ENCODE peak calls at places on chromosomes 4 and X, in four cellular contexts. One of them, this sample, is unnamed.

GRCh38 chr4:14445882-14446281 is 556.4 kb upstream of the CPEB2 start:
- DNase-seq in sciatic nerve: no peak
- DNase-seq in activated CD4-positive, alpha-beta T cell treated with anti-CD3 and anti-CD28 coated beads, Interleukin-2, amount 10 ng/mL, durations not matched to agents 7 days and 5 days: no peak
- DNase-seq in A549: no peak
- DNase-seq in this sample: no peak

GRCh38 chr4:185991750-185992149 is 77.2 kb upstream of the TLR3 start:
- DNase-seq in sciatic nerve: no peak
- DNase-seq in activated CD4-positive, alpha-beta T cell treated with anti-CD3 and anti-CD28 coated beads, Interleukin-2, amount 10 ng/mL, durations not matched to agents 7 days and 5 days: no peak
- DNase-seq in A549: no peak
- DNase-seq in this sample: no peak

GRCh38 chr4:177118596-177118995 is 191.1 kb upstream of the NEIL3 start:
- DNase-seq in A549: no peak
- DNase-seq in sciatic nerve: no peak
- DNase-seq in activated CD4-positive, alpha-beta T cell treated with anti-CD3 and anti-CD28 coated beads, Interleukin-2, amount 10 ng/mL, durations not matched to agents 7 days and 5 days: no peak
- DNase-seq in this sample: peak

GRCh38 chr4:103011378-103012025 is 8.0 kb downstream of the SLC9B1 start:
- DNase-seq in sciatic nerve: no peak
- DNase-seq in activated CD4-positive, alpha-beta T cell treated with anti-CD3 and anti-CD28 coated beads, Interleukin-2, amount 10 ng/mL, durations not matched to agents 7 days and 5 days: no peak
- DNase-seq in A549: no peak
- DNase-seq in this sample: no peak

GRCh38 chr4:17662694-17663093 is 48.3 kb downstream of the MED28 start:
- DNase-seq in A549: no peak
- DNase-seq in activated CD4-positive, alpha-beta T cell treated with anti-CD3 and anti-CD28 coated beads, Interleukin-2, amount 10 ng/mL, durations not matched to agents 7 days and 5 days: no peak
- DNase-seq in sciatic nerve: no peak
- DNase-seq in this sample: no peak

GRCh38 chr4:62512271-62512670 is 1312.1 kb downstream of the ADGRL3 start:
- DNase-seq in sciatic nerve: no peak
- DNase-seq in A549: no peak
- DNase-seq in activated CD4-positive, alpha-beta T cell treated with anti-CD3 and anti-CD28 coated beads, Interleukin-2, amount 10 ng/mL, durations not matched to agents 7 days and 5 days: no peak
- DNase-seq in this sample: no peak

GRCh38 chrX:11266329-11266830 is 26.8 kb upstream of the AMELX start:
- DNase-seq in A549: no peak
- DNase-seq in activated CD4-positive, alpha-beta T cell treated with anti-CD3 and anti-CD28 coated beads, Interleukin-2, amount 10 ng/mL, durations not matched to agents 7 days and 5 days: no peak
- DNase-seq in sciatic nerve: no peak
- DNase-seq in this sample: no peak

GRCh38 chr4:100421356-100421978 is 96.4 kb downstream of the EMCN start:
- DNase-seq in sciatic nerve: no peak
- DNase-seq in activated CD4-positive, alpha-beta T cell treated with anti-CD3 and anti-CD28 coated beads, Interleukin-2, amount 10 ng/mL, durations not matched to agents 7 days and 5 days: no peak
- DNase-seq in A549: peak
- DNase-seq in this sample: peak

GRCh38 chrX:153469811-153470410 is 465 bp downstream of the HAUS7 start:
- DNase-seq in A549: no peak
- DNase-seq in activated CD4-positive, alpha-beta T cell treated with anti-CD3 and anti-CD28 coated beads, Interleukin-2, amount 10 ng/mL, durations not matched to agents 7 days and 5 days: peak
- DNase-seq in sciatic nerve: no peak
- DNase-seq in this sample: no peak

GRCh38 chr4:55312491-55313101 is 33.4 kb upstream of the SRD5A3 start:
- DNase-seq in A549: peak
- DNase-seq in sciatic nerve: no peak
- DNase-seq in activated CD4-positive, alpha-beta T cell treated with anti-CD3 and anti-CD28 coated beads, Interleukin-2, amount 10 ng/mL, durations not matched to agents 7 days and 5 days: peak
- DNase-seq in this sample: peak

GRCh38 chr4:88610771-88611170 is 18.5 kb downstream of the HERC3 start:
- DNase-seq in activated CD4-positive, alpha-beta T cell treated with anti-CD3 and anti-CD28 coated beads, Interleukin-2, amount 10 ng/mL, durations not matched to agents 7 days and 5 days: no peak
- DNase-seq in sciatic nerve: no peak
- DNase-seq in A549: no peak
- DNase-seq in this sample: no peak

GRCh38 chr4:2818351-2818939 is 25.2 kb upstream of the ADD1 start:
- DNase-seq in activated CD4-positive, alpha-beta T cell treated with anti-CD3 and anti-CD28 coated beads, Interleukin-2, amount 10 ng/mL, durations not matched to agents 7 days and 5 days: no peak
- DNase-seq in A549: no peak
- DNase-seq in sciatic nerve: no peak
- DNase-seq in this sample: no peak

GRCh38 chrX:1452497-1453389 is at the start of gene ASMTL:
- DNase-seq in A549: peak
- DNase-seq in sciatic nerve: peak
- DNase-seq in activated CD4-positive, alpha-beta T cell treated with anti-CD3 and anti-CD28 coated beads, Interleukin-2, amount 10 ng/mL, durations not matched to agents 7 days and 5 days: peak
- DNase-seq in this sample: peak

GRCh38 chr4:57064811-57065711 is 45.1 kb downstream of the IGFBP7 start:
- DNase-seq in A549: peak
- DNase-seq in activated CD4-positive, alpha-beta T cell treated with anti-CD3 and anti-CD28 coated beads, Interleukin-2, amount 10 ng/mL, durations not matched to agents 7 days and 5 days: no peak
- DNase-seq in sciatic nerve: peak
- DNase-seq in this sample: peak

GRCh38 chrX:38774249-38774648 is 27.0 kb upstream of the MID1IP1 start:
- DNase-seq in activated CD4-positive, alpha-beta T cell treated with anti-CD3 and anti-CD28 coated beads, Interleukin-2, amount 10 ng/mL, durations not matched to agents 7 days and 5 days: no peak
- DNase-seq in A549: no peak
- DNase-seq in sciatic nerve: no peak
- DNase-seq in this sample: no peak

GRCh38 chr4:143358923-143359694 is 22.4 kb downstream of the GAB1 start:
- DNase-seq in A549: peak
- DNase-seq in sciatic nerve: no peak
- DNase-seq in activated CD4-positive, alpha-beta T cell treated with anti-CD3 and anti-CD28 coated beads, Interleukin-2, amount 10 ng/mL, durations not matched to agents 7 days and 5 days: peak
- DNase-seq in this sample: no peak